ENCODE peak calls at places on chromosomes 5 and 9, in eight cellular contexts. One of them, this sample, is unnamed.
A peak's percentile ranks its signal among the peaks of the same experiment; 100 is the strongest.

GRCh38 chr5:74035521-74035937 is 409.5 kb downstream of the ARHGEF28 start:
- DNase-seq in BJ: no peak
- DNase-seq in BE2C: peak; percentile 30
- DNase-seq in mesothelial cell of epicardium: no peak
- DNase-seq in H9: peak; percentile 46
- DNase-seq in transverse colon: no peak
- DNase-seq in body of pancreas: no peak
- DNase-seq in GM20000: peak; percentile 36
- DNase-seq in this sample: no peak

GRCh38 chr5:169071-169727 is 22.1 kb upstream of the LRRC14B start:
- DNase-seq in BJ: peak; percentile 89
- DNase-seq in H9: no peak
- DNase-seq in GM20000: no peak
- DNase-seq in mesothelial cell of epicardium: no peak
- DNase-seq in transverse colon: no peak
- DNase-seq in BE2C: no peak
- DNase-seq in body of pancreas: peak; percentile 37
- DNase-seq in this sample: no peak

GRCh38 chr9:136544549-136545064 is 1.2 kb downstream of the NOTCH1 start:
- DNase-seq in GM20000: peak; percentile 87
- DNase-seq in body of pancreas: peak; percentile 92
- DNase-seq in transverse colon: peak; percentile 81
- DNase-seq in mesothelial cell of epicardium: no peak
- DNase-seq in BJ: no peak
- DNase-seq in BE2C: no peak
- DNase-seq in H9: no peak
- DNase-seq in this sample: no peak

GRCh38 chr9:108211576-108211975 is 644.2 kb downstream of the ACTL7B start:
- DNase-seq in GM20000: no peak
- DNase-seq in BJ: no peak
- DNase-seq in mesothelial cell of epicardium: no peak
- DNase-seq in BE2C: no peak
- DNase-seq in body of pancreas: no peak
- DNase-seq in transverse colon: no peak
- DNase-seq in H9: no peak
- DNase-seq in this sample: no peak

GRCh38 chr5:142317673-142318261 is 7.1 kb downstream of the SPRY4 start:
- DNase-seq in body of pancreas: no peak
- DNase-seq in transverse colon: no peak
- DNase-seq in H9: no peak
- DNase-seq in BJ: no peak
- DNase-seq in mesothelial cell of epicardium: no peak
- DNase-seq in GM20000: no peak
- DNase-seq in BE2C: no peak
- DNase-seq in this sample: no peak

GRCh38 chr5:14172149-14172795 is 29.1 kb downstream of the TRIO start:
- DNase-seq in transverse colon: no peak
- DNase-seq in H9: no peak
- DNase-seq in BJ: no peak
- DNase-seq in body of pancreas: no peak
- DNase-seq in mesothelial cell of epicardium: no peak
- DNase-seq in BE2C: no peak
- DNase-seq in GM20000: peak; percentile 62
- DNase-seq in this sample: no peak

GRCh38 chr5:40364441-40364840 is 315.3 kb upstream of the PTGER4 start:
- DNase-seq in BJ: no peak
- DNase-seq in GM20000: no peak
- DNase-seq in body of pancreas: no peak
- DNase-seq in BE2C: no peak
- DNase-seq in mesothelial cell of epicardium: no peak
- DNase-seq in transverse colon: no peak
- DNase-seq in H9: no peak
- DNase-seq in this sample: no peak

GRCh38 chr5:120083851-120084615 is 380.1 kb upstream of the PRR16 start:
- DNase-seq in BE2C: no peak
- DNase-seq in mesothelial cell of epicardium: no peak
- DNase-seq in body of pancreas: no peak
- DNase-seq in H9: no peak
- DNase-seq in BJ: no peak
- DNase-seq in GM20000: no peak
- DNase-seq in transverse colon: no peak
- DNase-seq in this sample: no peak

GRCh38 chr5:145362261-145362660 is 472.9 kb downstream of the PRELID2 start:
- DNase-seq in H9: no peak
- DNase-seq in BE2C: no peak
- DNase-seq in transverse colon: no peak
- DNase-seq in mesothelial cell of epicardium: no peak
- DNase-seq in body of pancreas: no peak
- DNase-seq in GM20000: no peak
- DNase-seq in BJ: peak; percentile 76
- DNase-seq in this sample: no peak

GRCh38 chr5:40736103-40736875 is 19.5 kb downstream of the TTC33 start:
- DNase-seq in BE2C: no peak
- DNase-seq in H9: no peak
- DNase-seq in GM20000: peak; percentile 51
- DNase-seq in BJ: no peak
- DNase-seq in transverse colon: no peak
- DNase-seq in mesothelial cell of epicardium: no peak
- DNase-seq in body of pancreas: no peak
- DNase-seq in this sample: no peak

GRCh38 chr5:76622973-76623596 is at the start of gene F2RL2:
- DNase-seq in BE2C: no peak
- DNase-seq in transverse colon: no peak
- DNase-seq in BJ: peak; percentile 35
- DNase-seq in body of pancreas: no peak
- DNase-seq in GM20000: no peak
- DNase-seq in mesothelial cell of epicardium: no peak
- DNase-seq in H9: peak; percentile 49
- DNase-seq in this sample: no peak

GRCh38 chr5:157877821-157878220 is 18.9 kb upstream of the CLINT1 start:
- DNase-seq in BE2C: no peak
- DNase-seq in H9: no peak
- DNase-seq in body of pancreas: no peak
- DNase-seq in BJ: no peak
- DNase-seq in mesothelial cell of epicardium: no peak
- DNase-seq in transverse colon: no peak
- DNase-seq in GM20000: no peak
- DNase-seq in this sample: no peak

GRCh38 chr5:111781200-111781599 is 24.2 kb upstream of the NREP start:
- DNase-seq in body of pancreas: peak; percentile 19
- DNase-seq in BJ: no peak
- DNase-seq in transverse colon: peak; percentile 13
- DNase-seq in H9: no peak
- DNase-seq in mesothelial cell of epicardium: no peak
- DNase-seq in BE2C: peak; percentile 33
- DNase-seq in GM20000: no peak
- DNase-seq in this sample: no peak

GRCh38 chr5:61280205-61280604 is 51.9 kb upstream of the ZSWIM6 start:
- DNase-seq in GM20000: no peak
- DNase-seq in H9: no peak
- DNase-seq in BJ: no peak
- DNase-seq in transverse colon: no peak
- DNase-seq in BE2C: peak; percentile 59
- DNase-seq in body of pancreas: peak; percentile 31
- DNase-seq in mesothelial cell of epicardium: no peak
- DNase-seq in this sample: no peak

GRCh38 chr5:87139795-87140194 is 127.9 kb upstream of the RASA1 start:
- DNase-seq in mesothelial cell of epicardium: no peak
- DNase-seq in GM20000: no peak
- DNase-seq in H9: no peak
- DNase-seq in transverse colon: no peak
- DNase-seq in body of pancreas: no peak
- DNase-seq in BE2C: no peak
- DNase-seq in BJ: no peak
- DNase-seq in this sample: no peak

DNA sequence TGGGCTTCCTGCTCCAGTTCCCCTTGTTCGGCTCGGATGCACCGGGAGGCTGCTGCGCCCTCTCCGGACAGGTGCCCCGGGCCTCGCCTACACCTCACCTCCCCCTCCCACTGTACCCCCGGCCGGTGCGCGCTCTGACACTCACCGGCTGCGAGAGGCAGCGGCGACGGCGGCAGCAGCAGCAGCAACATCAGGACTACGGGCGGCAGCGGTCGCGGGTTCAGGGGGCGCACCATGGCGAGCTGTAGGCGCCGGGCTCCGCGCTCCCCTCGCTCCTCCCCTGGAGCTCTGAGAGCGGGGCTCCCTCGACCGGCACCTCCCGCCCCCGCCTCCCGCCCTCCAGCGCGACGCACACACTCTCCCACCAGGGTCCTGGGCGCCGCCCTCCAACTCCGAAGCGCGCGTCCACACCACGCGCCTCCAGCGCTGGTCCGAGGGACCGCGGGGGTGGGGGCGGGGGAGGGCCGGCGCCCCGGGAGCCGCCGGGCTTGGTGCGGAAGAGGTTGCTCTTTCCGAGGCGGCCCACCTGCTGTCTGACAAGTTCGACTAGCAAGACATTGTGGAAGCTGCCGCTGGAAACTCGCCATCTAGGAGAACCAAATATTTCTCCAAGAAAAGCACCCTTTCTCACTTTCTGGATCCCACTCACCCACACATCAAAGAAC is at the start of gene GFRA3:
- DNase-seq in mesothelial cell of epicardium: peak; percentile 22
- DNase-seq in BE2C: peak; percentile 21
- DNase-seq in transverse colon: no peak
- DNase-seq in H9: peak; percentile 57
- DNase-seq in BJ: no peak
- DNase-seq in GM20000: peak; percentile 58
- DNase-seq in body of pancreas: peak; percentile 13
- DNase-seq in this sample: peak; percentile 17
- TF ChIP-seq CTCF in mesothelial cell of epicardium: no peak
- TF ChIP-seq CTCF in BE2C: no peak
- TF ChIP-seq CTCF in transverse colon: no peak
- TF ChIP-seq CTCF in H9: no peak
- TF ChIP-seq CTCF in BJ: no peak
- TF ChIP-seq CTCF in GM20000: no peak
- TF ChIP-seq CTCF in body of pancreas: no peak
- TF ChIP-seq CTCF in this sample: no peak

GRCh38 chr9:93461810-93462209 is 8.4 kb upstream of the FAM120AOS start:
- DNase-seq in GM20000: no peak
- DNase-seq in BJ: no peak
- DNase-seq in mesothelial cell of epicardium: no peak
- DNase-seq in H9: no peak
- DNase-seq in transverse colon: no peak
- DNase-seq in body of pancreas: no peak
- DNase-seq in BE2C: no peak
- DNase-seq in this sample: no peak
- TF ChIP-seq CTCF in GM20000: no peak
- TF ChIP-seq CTCF in BJ: no peak
- TF ChIP-seq CTCF in mesothelial cell of epicardium: no peak
- TF ChIP-seq CTCF in H9: no peak
- TF ChIP-seq CTCF in transverse colon: no peak
- TF ChIP-seq CTCF in body of pancreas: no peak
- TF ChIP-seq CTCF in BE2C: no peak
- TF ChIP-seq CTCF in this sample: no peak

DNA sequence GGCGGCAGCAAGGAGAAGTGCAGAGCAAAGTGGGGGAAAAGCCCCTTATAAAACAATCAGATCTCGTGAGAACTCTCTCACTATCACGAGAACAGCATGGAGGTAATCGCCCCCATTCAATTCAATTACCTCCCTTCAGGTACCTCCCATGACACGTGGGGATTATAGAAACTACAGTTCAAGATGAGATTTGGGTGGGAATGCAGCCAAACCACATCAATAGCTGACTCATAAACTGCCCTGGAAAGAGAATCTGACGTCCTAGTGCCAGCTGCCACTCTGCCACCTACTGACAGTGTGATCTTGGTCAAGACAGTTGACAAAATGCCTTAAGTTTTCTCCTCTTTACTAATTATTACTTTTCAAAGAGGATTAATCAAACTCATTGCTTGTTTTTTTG is 128.3 kb downstream of the GPBP1 start:
- DNase-seq in mesothelial cell of epicardium: no peak
- DNase-seq in BJ: no peak
- DNase-seq in body of pancreas: no peak
- DNase-seq in H9: no peak
- DNase-seq in transverse colon: peak; percentile 64
- DNase-seq in GM20000: no peak
- DNase-seq in BE2C: no peak
- DNase-seq in this sample: no peak
- TF ChIP-seq CTCF in mesothelial cell of epicardium: no peak
- TF ChIP-seq CTCF in BJ: no peak
- TF ChIP-seq CTCF in body of pancreas: no peak
- TF ChIP-seq CTCF in H9: no peak
- TF ChIP-seq CTCF in transverse colon: no peak
- TF ChIP-seq CTCF in GM20000: no peak
- TF ChIP-seq CTCF in BE2C: no peak
- TF ChIP-seq CTCF in this sample: no peak

DNA sequence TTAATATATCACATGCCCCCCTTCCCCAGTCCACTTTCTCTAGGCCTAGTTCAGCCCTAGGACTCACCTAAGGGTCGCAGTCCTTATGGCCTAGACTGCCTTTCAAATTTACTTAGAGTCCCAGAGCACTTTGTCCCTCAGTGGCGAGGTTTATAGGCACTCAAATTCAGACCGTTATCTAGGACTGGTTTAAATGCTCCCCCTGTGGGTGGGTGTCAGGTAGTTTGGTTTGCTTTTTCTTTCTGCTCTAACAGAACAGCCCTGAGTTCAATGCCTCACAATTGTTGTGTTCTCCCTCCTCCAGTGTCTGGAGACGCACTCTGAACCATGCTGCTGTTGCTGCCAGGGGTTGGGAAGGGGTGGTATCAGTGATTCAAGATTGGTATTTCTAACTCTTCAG is 317.1 kb downstream of the MAT2B start:
- DNase-seq in BE2C: no peak
- DNase-seq in body of pancreas: no peak
- DNase-seq in transverse colon: no peak
- DNase-seq in mesothelial cell of epicardium: no peak
- DNase-seq in BJ: no peak
- DNase-seq in GM20000: no peak
- DNase-seq in H9: peak; percentile 38
- DNase-seq in this sample: no peak
- TF ChIP-seq CTCF in BE2C: no peak
- TF ChIP-seq CTCF in body of pancreas: no peak
- TF ChIP-seq CTCF in transverse colon: no peak
- TF ChIP-seq CTCF in mesothelial cell of epicardium: no peak
- TF ChIP-seq CTCF in BJ: no peak
- TF ChIP-seq CTCF in GM20000: no peak
- TF ChIP-seq CTCF in H9: peak; percentile 53
- TF ChIP-seq CTCF in this sample: no peak

This sample was measured in neural crest cell.